ENCODE peak calls at places on chromosomes 1 and 21, in eight cellular contexts. P, Y, S, Q, Z, M, J and N are unnamed samples.

GRCh38 chr1:229300099-229300757 is 29.3 kb downstream of the RAB4A start:
- DNase-seq in P (no peak), Y (no peak), S (no peak), Q (no peak), Z (no peak), M (peak), J (no peak), N (no peak)

GRCh38 chr21:43278766-43279577 is 110.2 kb downstream of the CRYAA start:
- DNase-seq in P (no peak), Y (no peak), S (no peak), Q (no peak), Z (no peak), M (no peak), J (no peak), N (no peak)

GRCh38 chr1:160144921-160145320 is 6.5 kb upstream of the ATP1A4 start:
- DNase-seq in P (no peak), Y (no peak), S (no peak), Q (no peak), Z (no peak), M (peak), J (no peak), N (no peak)

GRCh38 chr21:37225440-37225839 is 41.7 kb downstream of the VPS26C start:
- DNase-seq in P (peak), Y (no peak), S (no peak), Q (peak), Z (no peak), M (no peak), J (no peak), N (no peak)

GRCh38 chr21:42564561-42564971 is 50.9 kb downstream of the SLC37A1 start:
- DNase-seq in P (no peak), Y (no peak), S (no peak), Q (no peak), Z (no peak), M (no peak), J (no peak), N (no peak)

GRCh38 chr1:155125511-155125945 is 2.1 kb upstream of the EFNA1 start:
- DNase-seq in P (no peak), Y (peak), S (no peak), Q (no peak), Z (no peak), M (no peak), J (no peak), N (peak)

GRCh38 chr1:52569333-52570265 is 16.7 kb upstream of the TUT4 start:
- DNase-seq in P (no peak), Y (no peak), S (no peak), Q (peak), Z (no peak), M (no peak), J (no peak), N (no peak)

GRCh38 chr1:244545511-244545910 is 84.4 kb downstream of the CATSPERE start:
- DNase-seq in P (no peak), Y (no peak), S (no peak), Q (no peak), Z (no peak), M (no peak), J (no peak), N (no peak)

GRCh38 chr1:174022080-174022975 is at the start of gene RC3H1:
- DNase-seq in P (peak), Y (peak), S (peak), Q (peak), Z (peak), M (peak), J (no peak), N (no peak)

GRCh38 chr1:8382608-8383525 is 65.0 kb downstream of the SLC45A1 start:
- DNase-seq in P (no peak), Y (no peak), S (no peak), Q (peak), Z (no peak), M (no peak), J (no peak), N (no peak)

GRCh38 chr1:232524056-232524455 is 105.9 kb downstream of the SIPA1L2 start:
- DNase-seq in P (no peak), Y (no peak), S (no peak), Q (no peak), Z (no peak), M (peak), J (no peak), N (peak)

GRCh38 chr1:206563367-206563953 is 48.8 kb downstream of the EIF2D start:
- DNase-seq in P (no peak), Y (no peak), S (no peak), Q (no peak), Z (no peak), M (peak), J (no peak), N (no peak)

GRCh38 chr21:22235866-22236590 is 1237.8 kb downstream of the NCAM2 start:
- DNase-seq in P (no peak), Y (no peak), S (no peak), Q (no peak), Z (no peak), M (no peak), J (no peak), N (no peak)

GRCh38 chr1:70685300-70686286 is 274.5 kb downstream of the CTH start:
- DNase-seq in P (peak), Y (peak), S (peak), Q (peak), Z (peak), M (peak), J (no peak), N (peak)

GRCh38 chr1:64000021-64000420 is 203.4 kb upstream of the UBE2U start:
- DNase-seq in P (no peak), Y (peak), S (no peak), Q (no peak), Z (no peak), M (peak), J (peak), N (peak)

GRCh38 chr1:39391741-39392679 is 99.4 kb upstream of the BMP8A start:
- DNase-seq in P (peak), Y (peak), S (no peak), Q (no peak), Z (no peak), M (peak), J (peak), N (peak)

GRCh38 chr1:51628715-51629590 is 12.1 kb downstream of the OSBPL9 start:
- DNase-seq in P (no peak), Y (no peak), S (no peak), Q (no peak), Z (no peak), M (no peak), J (no peak), N (no peak)

GRCh38 chr1:92016720-92017316 is 13.0 kb upstream of the EPHX4 start:
- DNase-seq in P (no peak), Y (no peak), S (no peak), Q (no peak), Z (no peak), M (no peak), J (no peak), N (no peak)

GRCh38 chr1:61406467-61406866 is 318.5 kb downstream of the TM2D1 start:
- DNase-seq in P (no peak), Y (no peak), S (no peak), Q (no peak), Z (no peak), M (no peak), J (no peak), N (no peak)

GRCh38 chr21:40936151-40936550 is 89.2 kb upstream of the DSCAM start:
- DNase-seq in P (no peak), Y (no peak), S (no peak), Q (no peak), Z (no peak), M (no peak), J (no peak), N (peak)

GRCh38 chr1:197865809-197866208 is 36.6 kb upstream of the C1orf53 start:
- DNase-seq in P (no peak), Y (no peak), S (no peak), Q (no peak), Z (no peak), M (no peak), J (no peak), N (no peak)

GRCh38 chr1:183318433-183318832 is 99.7 kb downstream of the NMNAT2 start:
- DNase-seq in P (peak), Y (peak), S (peak), Q (no peak), Z (no peak), M (peak), J (peak), N (peak)

GRCh38 chr1:92409946-92410345 is 76.8 kb downstream of the GFI1 start:
- DNase-seq in P (no peak), Y (no peak), S (no peak), Q (no peak), Z (no peak), M (no peak), J (no peak), N (no peak)

GRCh38 chr21:41167348-41168342 is at the start of gene BACE2:
- DNase-seq in P (peak), Y (peak), S (peak), Q (peak), Z (peak), M (peak), J (no peak), N (peak)

GRCh38 chr1:89762801-89763648 is 57.8 kb upstream of the LRRC8D start:
- DNase-seq in P (peak), Y (peak), S (peak), Q (peak), Z (peak), M (peak), J (peak), N (peak)

GRCh38 chr21:37532868-37533780 is 166.6 kb downstream of the DYRK1A start:
- DNase-seq in P (peak), Y (peak), S (no peak), Q (no peak), Z (no peak), M (peak), J (peak), N (peak)

GRCh38 chr1:87224209-87224608 is 104.5 kb upstream of the LMO4 start:
- DNase-seq in P (no peak), Y (peak), S (no peak), Q (no peak), Z (no peak), M (peak), J (peak), N (peak)

GRCh38 chr1:172270605-172271004 is 149.9 kb upstream of the C1orf105 start:
- DNase-seq in P (no peak), Y (no peak), S (no peak), Q (no peak), Z (no peak), M (no peak), J (no peak), N (no peak)

GRCh38 chr1:181984006-181984405 is 77.5 kb downstream of the ZNF648 start:
- DNase-seq in P (no peak), Y (no peak), S (no peak), Q (no peak), Z (no peak), M (no peak), J (no peak), N (no peak)